ENCODE peak calls at places on chromosomes 16 and 17, in five cellular contexts. N, B, Y, Q and R are unnamed samples.
A peak's percentile ranks its signal among the peaks of the same experiment; 100 is the strongest.

GRCh38 chr16:84976644-84977400 is 34.5 kb downstream of the ZDHHC7 start:
- DNase-seq in B (no peak), Y (no peak), N (no peak), Q (peak; percentile 97), R (no peak)

GRCh38 chr16:48413291-48413690 is 28.1 kb upstream of the SIAH1 start:
- DNase-seq in N (no peak), B (no peak), Y (no peak), Q (no peak), R (no peak)

GRCh38 chr17:80947200-80947940 is 44.3 kb upstream of the CHMP6 start:
- DNase-seq in N (no peak), Y (no peak), B (no peak), Q (no peak), R (no peak)

GRCh38 chr17:47686276-47686635 is 7.7 kb upstream of the TBKBP1 start:
- DNase-seq in B (no peak), Y (no peak), Q (no peak), N (no peak), R (no peak)

GRCh38 chr17:59853168-59853918 is 39.4 kb downstream of the TUBD1 start:
- DNase-seq in Y (no peak), N (no peak), Q (peak; percentile 99), B (peak; percentile 53), R (no peak)

GRCh38 chr16:17556276-17557052 is 85.7 kb upstream of the XYLT1 start:
- DNase-seq in B (peak; percentile 40), Y (no peak), Q (peak; percentile 49), N (no peak), R (peak; percentile 34)

GRCh38 chr17:64386412-64387144 is 4.1 kb downstream of the PECAM1 start:
- DNase-seq in Y (no peak), N (no peak), B (peak; percentile 25), Q (peak; percentile 58), R (no peak)

GRCh38 chr16:24737391-24737871 is 8.0 kb downstream of the TNRC6A start:
- DNase-seq in N (no peak), Q (peak; percentile 86), Y (no peak), B (no peak), R (no peak)

GRCh38 chr16:85523602-85524364 is 89.3 kb upstream of the GSE1 start:
- DNase-seq in Q (peak; percentile 82), B (peak; percentile 81), Y (no peak), N (no peak), R (no peak)

GRCh38 chr16:684961-685696 is 995 bp upstream of the JMJD8 start:
- DNase-seq in N (no peak), Q (no peak), Y (no peak), B (no peak), R (no peak)

GRCh38 chr16:80034948-80035700 is 434.6 kb upstream of the MAF start:
- DNase-seq in B (no peak), Q (no peak), Y (no peak), N (no peak), R (no peak)

GRCh38 chr17:74083321-74083720 is 120.2 kb upstream of the RPL38 start:
- DNase-seq in Y (no peak), B (no peak), Q (no peak), N (no peak), R (no peak)

GRCh38 chr16:25143898-25144297 is 32.4 kb downstream of the LCMT1 start:
- DNase-seq in N (no peak), B (peak; percentile 17), Y (no peak), Q (no peak), R (no peak)

GRCh38 chr17:56099649-56100048 is 53.6 kb upstream of the ANKFN1 start:
- DNase-seq in B (no peak), Q (no peak), Y (no peak), N (no peak), R (no peak)

GRCh38 chr17:75720656-75721462 is at the start of gene ITGB4:
- DNase-seq in N (peak; percentile 84), Q (peak; percentile 39), Y (no peak), B (peak; percentile 67), R (peak; percentile 72)

GRCh38 chr17:56108811-56109284 is 44.4 kb upstream of the ANKFN1 start:
- DNase-seq in Y (peak; percentile 0), Q (peak; percentile 74), N (no peak), B (no peak), R (peak; percentile 6)

GRCh38 chr16:14303654-14304394 is 232.7 kb downstream of the MRTFB start:
- DNase-seq in B (peak; percentile 54), Q (no peak), N (no peak), Y (no peak), R (no peak)
- TF ChIP-seq SIN3A in B (no peak), Q (peak; percentile 53), N (peak; percentile 77), Y (peak; percentile 55), R (no peak)

GRCh38 chr17:45248132-45248936 is 13.6 kb downstream of the SPATA32 start:
- DNase-seq in B (peak; percentile 79), N (no peak), Q (no peak), Y (no peak), R (no peak)

GRCh38 chr17:45246338-45246737 is 15.6 kb downstream of the SPATA32 start:
- DNase-seq in Y (no peak), Q (no peak), B (no peak), N (no peak), R (no peak)

GRCh38 chr17:45246861-45247428 is 14.9 kb downstream of the SPATA32 start:
- DNase-seq in B (peak; percentile 57), N (peak; percentile 83), Y (no peak), Q (no peak), R (no peak)

GRCh38 chr17:45244725-45245656 is 16.9 kb downstream of the SPATA32 start:
- DNase-seq in N (no peak), Y (no peak), Q (peak; percentile 67), B (no peak), R (no peak)

GRCh38 chr17:45247429-45248131 is 14.3 kb downstream of the SPATA32 start:
- DNase-seq in B (peak; percentile 99), N (peak; percentile 97), Y (peak; percentile 78), Q (peak; percentile 89), R (peak; percentile 91)
- TF ChIP-seq POLR2A in B (peak; percentile 90), N (peak; percentile 81), Y (peak; percentile 91), Q (peak; percentile 44), R (no peak)

DNA sequence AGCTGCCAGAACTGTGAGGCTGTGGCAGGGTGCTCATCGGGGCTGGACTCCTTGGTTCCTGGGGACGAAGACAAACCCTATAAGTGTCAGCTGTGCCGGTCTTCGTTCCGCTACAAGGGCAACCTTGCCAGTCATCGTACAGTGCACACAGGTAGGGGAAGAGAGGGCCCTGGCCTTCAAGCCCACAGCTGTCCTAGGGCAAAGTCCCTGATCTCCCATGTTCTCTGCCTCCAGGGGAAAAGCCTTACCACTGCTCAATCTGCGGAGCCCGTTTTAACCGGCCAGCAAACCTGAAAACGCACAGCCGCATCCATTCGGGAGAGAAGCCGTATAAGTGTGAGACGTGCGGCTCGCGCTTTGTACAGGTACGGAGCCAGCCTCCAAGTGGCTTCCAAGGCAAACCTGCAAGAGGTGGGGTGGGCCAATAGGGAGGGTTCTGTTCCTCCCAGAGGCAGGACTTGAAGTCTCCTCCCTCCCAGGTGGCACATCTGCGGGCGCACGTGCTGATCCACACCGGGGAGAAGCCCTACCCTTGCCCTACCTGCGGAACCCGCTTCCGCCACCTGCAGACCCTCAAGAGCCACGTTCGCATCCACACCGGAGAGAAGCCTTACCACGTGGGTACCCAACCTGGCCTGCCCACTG is 3.7 kb downstream of the BCL6B start:
- DNase-seq in Y (no peak), Q (no peak), N (no peak), B (no peak), R (no peak)
- TF ChIP-seq SIN3A in Y (no peak), Q (no peak), N (no peak), B (no peak), R (no peak)

GRCh38 chr17:82450357-82451106 is at the start of gene CYBC1:
- DNase-seq in N (peak; percentile 95), Y (peak; percentile 63), Q (peak; percentile 84), B (peak; percentile 92), R (peak; percentile 80)
- TF ChIP-seq POLR2A in N (peak; percentile 76), Y (peak; percentile 98), Q (peak; percentile 78), B (peak; percentile 83), R (peak; percentile 76)

GRCh38 chr17:32610027-32610650 is 123.3 kb downstream of the CDK5R1 start:
- DNase-seq in N (no peak), Y (no peak), B (no peak), Q (no peak), R (no peak)

GRCh38 chr17:32604966-32605365 is 118.2 kb downstream of the CDK5R1 start:
- DNase-seq in B (no peak), Y (no peak), N (no peak), Q (peak; percentile 9), R (no peak)

GRCh38 chr17:32608267-32608666 is 121.5 kb downstream of the CDK5R1 start:
- DNase-seq in B (no peak), Q (no peak), Y (no peak), N (no peak), R (no peak)

GRCh38 chr17:32610943-32611342 is 124.2 kb downstream of the CDK5R1 start:
- DNase-seq in Y (no peak), N (no peak), B (no peak), Q (no peak), R (no peak)

GRCh38 chr17:32609085-32609484 is 122.3 kb downstream of the CDK5R1 start:
- DNase-seq in N (no peak), B (no peak), Q (peak; percentile 6), Y (peak; percentile 59), R (peak; percentile 31)
- TF ChIP-seq SIN3A in N (no peak), B (no peak), Q (no peak), Y (no peak), R (no peak)